ENCODE peak calls at places on chromosomes 6 and 20, in nine cellular contexts. Q is AG04450, Z is PC-3, P is IMR-90, F is lung, V is cardiac muscle cell, B is right lobe of liver, M is H9, E is Peyer's patch. O is an unnamed sample. For H3K27me3, the result is how much of the 10 kb centered on the place peaks cover.

GRCh38 chr6:127300411-127300810 is 33.7 kb downstream of the RNF146 start:
- DNase-seq in Z (peak), V (peak), Q (peak), E (no peak), B (no peak), P (peak), F (no peak), M (peak), O (no peak)

GRCh38 chr6:16760536-16761468 is at the start of gene ATXN1:
- DNase-seq in Z (peak), F (peak), M (peak), E (peak), B (peak), P (peak), Q (no peak), V (peak), O (peak)

GRCh38 chr6:28323813-28324424 is 12.0 kb downstream of the ZSCAN31 start:
- DNase-seq in V (no peak), E (no peak), Z (no peak), M (no peak), B (no peak), F (no peak), Q (no peak), P (no peak), O (no peak)

GRCh38 chr6:10000461-10000992 is 414.3 kb downstream of the TFAP2A start:
- DNase-seq in B (no peak), Q (no peak), V (no peak), M (no peak), P (peak), E (no peak), F (no peak), Z (peak), O (no peak)

GRCh38 chr6:166460473-166461437 is 78.0 kb upstream of the MPC1 start:
- DNase-seq in P (peak), V (no peak), F (no peak), Q (no peak), B (no peak), M (no peak), E (no peak), Z (no peak), O (no peak)

GRCh38 chr20:58891686-58892125 is 39.2 kb downstream of the GNAS start:
- DNase-seq in F (no peak), M (peak), V (peak), E (peak), Z (peak), B (no peak), P (no peak), Q (no peak), O (peak)

GRCh38 chr6:127299522-127300240 is 33.0 kb downstream of the RNF146 start:
- DNase-seq in B (no peak), V (no peak), E (no peak), Z (peak), F (no peak), M (no peak), Q (no peak), P (peak), O (no peak)

GRCh38 chr20:56520180-56520579 is 4.4 kb upstream of the FAM209A start:
- DNase-seq in B (no peak), Q (no peak), V (no peak), Z (no peak), F (no peak), P (no peak), M (no peak), E (peak), O (no peak)

GRCh38 chr6:53027131-53027718 is 32.1 kb upstream of the GSTA4 start:
- DNase-seq in Z (no peak), P (no peak), M (no peak), B (no peak), F (no peak), E (no peak), Q (no peak), V (peak), O (no peak)

GRCh38 chr6:87093651-87094050 is 1.3 kb downstream of the CGA start:
- DNase-seq in V (no peak), E (no peak), Z (no peak), B (no peak), M (no peak), F (no peak), Q (no peak), P (peak), O (no peak)

GRCh38 chr6:144936764-144937163 is 651.6 kb downstream of the UTRN start:
- DNase-seq in P (peak), Q (no peak), F (no peak), M (no peak), V (no peak), E (no peak), Z (no peak), B (no peak), O (no peak)

GRCh38 chr6:111478749-111479148 is 4.3 kb downstream of the REV3L start:
- DNase-seq in Z (peak), F (no peak), M (no peak), E (no peak), B (no peak), V (no peak), P (peak), Q (no peak), O (no peak)

GRCh38 chr6:114997813-114998292 is 655.0 kb upstream of the HS3ST5 start:
- DNase-seq in E (no peak), Z (peak), P (no peak), Q (no peak), V (no peak), B (no peak), F (no peak), M (no peak), O (no peak)

GRCh38 chr6:151704383-151704782 is 103.1 kb upstream of the ESR1 start:
- DNase-seq in Z (no peak), B (no peak), M (no peak), P (no peak), V (no peak), Q (no peak), E (no peak), F (no peak), O (no peak)

GRCh38 chr6:149925974-149926777 is 3.3 kb upstream of the RAET1G start:
- DNase-seq in F (peak), P (peak), E (peak), B (peak), Z (peak), Q (peak), V (peak), M (peak), O (peak)

GRCh38 chr20:37526839-37527637 is 638 bp downstream of the BLCAP start:
- DNase-seq in Q (no peak), M (no peak), P (peak), Z (peak), B (no peak), E (peak), F (no peak), V (peak), O (no peak)

GRCh38 chr6:81814365-81815109 is 62.1 kb upstream of the TENT5A start:
- DNase-seq in F (no peak), E (no peak), V (no peak), B (no peak), Z (peak), Q (no peak), M (no peak), P (peak), O (no peak)

GRCh38 chr6:113674075-113674474 is 183.1 kb upstream of the MARCKS start:
- DNase-seq in Q (no peak), B (peak), P (no peak), Z (no peak), V (no peak), M (no peak), F (no peak), E (no peak), O (no peak)

GRCh38 chr6:123091896-123092271 is 95.8 kb downstream of the CLVS2 start:
- DNase-seq in Z (no peak), E (no peak), P (no peak), F (no peak), M (no peak), V (no peak), B (no peak), Q (no peak), O (no peak)
- H3K27ac ChIP-seq in Z (peak), E (no peak), P (no peak), F (peak), M (no peak), V (no peak), B (no peak), Q (no peak), O (no peak)

GRCh38 chr20:47805951-47806350 is 20.7 kb upstream of the SULF2 start:
- DNase-seq in Q (no peak), Z (no peak), E (no peak), M (peak), F (no peak), P (no peak), V (no peak), B (no peak), O (no peak)

GRCh38 chr20:47810686-47811347 is 25.5 kb upstream of the SULF2 start:
- DNase-seq in M (no peak), V (no peak), Z (no peak), E (no peak), B (no peak), Q (no peak), P (no peak), F (no peak), O (no peak)

GRCh38 chr20:47810116-47810672 is 24.9 kb upstream of the SULF2 start:
- DNase-seq in B (no peak), Q (no peak), Z (no peak), E (no peak), F (no peak), V (peak), M (no peak), P (no peak), O (no peak)

GRCh38 chr20:47809161-47809560 is 23.9 kb upstream of the SULF2 start:
- DNase-seq in V (no peak), B (no peak), E (no peak), P (no peak), Q (no peak), Z (no peak), F (no peak), M (no peak), O (no peak)

DNA sequence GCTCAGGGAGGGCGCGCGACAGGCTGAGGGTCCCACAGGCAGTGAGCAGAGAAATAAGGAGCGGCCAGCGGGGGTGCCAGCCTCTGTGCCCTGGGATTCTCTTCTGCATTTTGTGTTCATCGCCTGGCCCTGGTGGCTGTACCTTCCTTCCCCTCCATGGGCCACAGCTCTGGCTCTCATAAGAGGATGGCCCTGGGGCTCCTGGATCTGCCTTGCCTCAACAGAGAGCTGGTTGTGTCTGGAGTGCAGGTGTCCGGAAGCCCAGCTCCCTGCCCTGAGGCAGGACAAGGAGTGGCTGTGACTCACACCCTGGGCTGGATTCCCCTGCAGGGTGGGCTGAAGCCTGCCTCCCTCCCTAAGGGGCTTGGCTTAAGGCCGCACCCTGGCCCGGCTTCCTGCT is 24.3 kb upstream of the SULF2 start:
- DNase-seq in Z (peak), P (no peak), M (peak), Q (no peak), V (no peak), E (no peak), F (no peak), B (no peak), O (no peak)
- H3K27me3 ChIP-seq in Z (under half), P (under half), M (under half), Q (under half), V (under half), E (under half), F (under half), B (under half), O (under half)

DNA sequence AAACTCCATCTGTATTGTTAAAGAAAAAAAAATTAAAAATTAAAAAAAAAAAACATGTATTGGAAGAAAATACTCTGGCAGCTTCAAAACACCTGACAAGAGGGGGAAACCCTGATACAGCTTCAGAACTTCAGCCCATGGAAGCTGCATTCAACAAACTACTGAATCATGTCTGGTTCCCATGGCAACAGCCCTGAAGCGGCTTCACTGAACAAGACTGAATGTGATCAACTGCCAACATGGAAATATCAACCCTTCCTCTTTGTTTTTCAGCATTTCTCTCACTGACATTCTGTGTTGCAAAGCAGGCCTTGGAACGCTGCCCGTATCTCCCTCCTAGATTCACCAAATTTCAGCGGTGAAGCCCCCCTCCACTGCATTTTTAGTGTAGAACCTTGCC is 91.3 kb upstream of the SHLD1 start:
- DNase-seq in F (peak), Q (peak), B (no peak), P (peak), V (peak), M (no peak), Z (peak), E (peak), O (peak)
- TF ChIP-seq CTCF in F (no peak), Q (no peak), B (no peak), P (no peak), V (no peak), M (no peak), Z (no peak), E (no peak), O (no peak)

DNA sequence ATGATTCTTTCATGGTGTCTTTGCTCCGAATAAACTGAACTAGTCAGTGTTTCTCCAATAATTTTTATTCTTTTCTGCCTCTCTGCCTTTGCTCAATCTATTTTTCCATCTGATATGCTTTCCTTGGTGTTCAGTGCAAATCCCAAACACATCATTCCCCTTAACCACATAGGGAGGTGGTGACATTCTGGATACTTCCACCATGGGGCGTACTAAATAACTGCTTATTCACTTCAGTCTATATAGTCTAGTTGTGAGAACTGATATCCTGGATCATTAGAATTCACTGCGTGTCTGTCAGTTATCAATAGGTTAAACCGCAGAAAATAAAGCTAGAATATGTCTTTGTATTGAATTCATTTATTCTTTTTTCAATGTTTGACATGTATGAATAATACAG is 83.1 kb downstream of the KCNQ5 start:
- DNase-seq in P (no peak), B (no peak), E (no peak), Q (no peak), Z (peak), M (no peak), V (no peak), F (no peak), O (no peak)
- H3K27ac ChIP-seq in P (no peak), B (no peak), E (no peak), Q (no peak), Z (no peak), M (no peak), V (no peak), F (no peak), O (no peak)

DNA sequence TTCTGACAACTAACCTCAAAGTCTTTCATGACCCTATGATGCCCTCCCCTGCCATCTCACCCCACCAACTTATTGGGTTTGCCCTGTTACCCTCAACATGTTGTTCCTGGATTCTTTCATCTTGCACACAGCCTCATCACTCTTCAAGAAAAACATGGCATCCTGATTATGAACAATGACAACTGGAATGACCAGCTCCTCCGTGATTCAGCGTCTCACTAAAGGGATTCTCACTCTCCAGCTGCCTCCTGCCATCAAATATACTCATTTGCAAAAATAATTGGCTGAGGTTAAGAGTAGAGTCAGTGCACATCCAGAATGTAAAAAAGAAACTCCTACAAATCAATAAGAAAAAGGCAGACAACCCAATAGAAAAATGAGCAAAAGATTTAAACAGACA is 59.7 kb upstream of the MDGA1 start:
- DNase-seq in V (no peak), Z (no peak), F (no peak), B (no peak), P (no peak), M (no peak), Q (no peak), E (no peak), O (no peak)
- H3K27me3 ChIP-seq in V (under half), Z (under half), F (under half), B (under half), P (under half), M (half or more), Q (under half), E (under half), O (under half)

GRCh38 chr20:23320317-23320716 is 30.3 kb upstream of the NXT1 start:
- DNase-seq in B (no peak), F (no peak), P (peak), Z (peak), V (no peak), M (no peak), Q (no peak), E (no peak), O (no peak)
- TF ChIP-seq CTCF in B (no peak), F (no peak), P (peak), Z (peak), V (peak), M (peak), Q (peak), E (peak), O (no peak)

GRCh38 chr6:30213999-30214982 is 1.1 kb upstream of the TRIM26 start:
- DNase-seq in Q (peak), P (peak), B (peak), E (peak), V (peak), F (peak), M (peak), Z (peak), O (peak)
- H3K27ac ChIP-seq in Q (peak), P (peak), B (peak), E (peak), V (peak), F (peak), M (no peak), Z (peak), O (peak)

GRCh38 chr6:24905485-24905884 is 30.3 kb downstream of the RIPOR2 start:
- DNase-seq in B (no peak), F (no peak), P (no peak), E (no peak), Z (no peak), Q (no peak), M (no peak), V (no peak), O (no peak)
- H3K27me3 ChIP-seq in B (under half), F (under half), P (under half), E (under half), Z (under half), Q (under half), M (under half), V (under half), O (under half)

GRCh38 chr6:5398530-5398929 is 137.2 kb downstream of the FARS2 start:
- DNase-seq in Q (no peak), E (no peak), M (no peak), B (no peak), Z (peak), F (no peak), V (peak), P (peak), O (no peak)
- TF ChIP-seq CTCF in Q (peak), E (peak), M (peak), B (peak), Z (peak), F (no peak), V (peak), P (peak), O (peak)

DNA sequence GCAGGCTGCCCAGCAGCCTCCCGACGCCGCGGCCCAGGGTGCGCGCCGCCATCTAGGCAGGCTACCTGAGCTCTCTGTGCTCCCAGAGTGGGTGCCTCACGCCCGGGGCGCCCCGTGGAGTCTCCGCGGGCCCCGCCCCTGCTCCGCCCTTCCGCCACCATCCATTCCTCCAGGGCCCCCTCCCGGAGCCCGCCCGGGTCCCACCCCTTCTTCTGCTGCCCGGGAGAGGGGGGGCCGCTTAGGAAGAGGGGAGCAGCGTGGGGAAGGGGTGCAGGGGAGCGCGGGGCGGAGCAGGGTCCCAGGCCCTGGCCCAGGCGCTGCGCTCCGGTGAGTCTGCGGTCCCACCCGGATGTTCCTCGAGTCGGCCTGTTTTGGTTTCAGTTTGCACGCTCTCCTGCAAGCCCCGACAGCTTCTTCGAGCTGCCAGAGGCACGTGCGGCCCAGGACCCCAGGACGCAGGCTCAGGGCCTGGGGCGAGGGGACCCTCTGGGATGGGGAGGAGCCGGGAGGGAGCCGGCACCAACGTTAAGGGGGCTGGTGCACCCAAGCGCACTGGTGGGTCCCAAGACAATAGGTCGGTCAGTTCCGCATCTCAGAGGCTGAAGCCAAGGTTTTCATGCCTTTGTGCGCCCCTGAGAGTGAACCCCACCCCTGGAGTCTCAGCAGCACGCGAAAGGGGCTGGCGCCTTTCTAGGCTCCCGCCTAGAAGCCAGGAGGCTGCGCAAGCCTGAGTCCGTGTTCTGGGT is at the start of gene ACSS1:
- DNase-seq in Q (no peak), Z (peak), V (no peak), F (peak), P (peak), M (peak), E (peak), B (peak), O (peak)
- H3K27ac ChIP-seq in Q (no peak), Z (no peak), V (no peak), F (peak), P (no peak), M (no peak), E (peak), B (peak), O (peak)

O was measured in CD4-positive, alpha-beta T cell.